ENCODE peak calls at places on chromosomes 3 and 15, in four cellular contexts. G is fibroblast of mammary gland; K is OCI-LY7; A is CD4-positive, alpha-beta T cell. W is an unnamed sample.

GRCh38 chr15:72382146-72382545 is 6.3 kb upstream of the HEXA start:
- DNase-seq in A (no peak), G (no peak), K (peak), W (no peak)

GRCh38 chr15:66760968-66761722 is 59.1 kb downstream of the SMAD6 start:
- DNase-seq in K (no peak), A (no peak), G (no peak), W (no peak)

GRCh38 chr3:155805802-155806618 is at the start of gene C3orf33:
- DNase-seq in K (peak), A (peak), G (peak), W (peak)

GRCh38 chr3:123025642-123026521 is 1.7 kb downstream of the SEMA5B start:
- DNase-seq in K (no peak), A (no peak), G (no peak), W (no peak)

GRCh38 chr3:194134231-194134756 is 1.7 kb upstream of the HES1 start:
- DNase-seq in A (no peak), G (peak), K (peak), W (peak)

GRCh38 chr3:50600841-50601591 is 10.6 kb downstream of the CISH start:
- DNase-seq in A (peak), G (peak), K (no peak), W (peak)

GRCh38 chr3:98445949-98446406 is 17.0 kb upstream of the OR5K1 start:
- DNase-seq in A (no peak), K (no peak), G (no peak), W (no peak)

GRCh38 chr3:108180214-108180613 is 42.0 kb downstream of the IFT57 start:
- DNase-seq in K (no peak), A (no peak), G (peak), W (no peak)

GRCh38 chr3:138740057-138740456 is 94.7 kb downstream of the PIK3CB start:
- DNase-seq in K (no peak), A (no peak), G (no peak), W (no peak)

GRCh38 chr15:93040288-93041158 is 48.5 kb downstream of the RGMA start:
- DNase-seq in G (no peak), K (no peak), A (no peak), W (no peak)

GRCh38 chr3:9397911-9398714 is 698 bp downstream of the SETD5 start:
- DNase-seq in K (peak), A (peak), G (peak), W (peak)

GRCh38 chr3:172181936-172182708 is 142.7 kb downstream of the FNDC3B start:
- DNase-seq in A (no peak), G (peak), K (no peak), W (peak)

GRCh38 chr3:107985496-107985895 is 105.3 kb downstream of the CD47 start:
- DNase-seq in K (no peak), G (no peak), A (no peak), W (peak)

GRCh38 chr3:47984089-47984759 is 32.0 kb downstream of the MAP4 start:
- DNase-seq in K (no peak), G (peak), A (no peak), W (no peak)

GRCh38 chr3:181252626-181253025 is 263.1 kb upstream of the DNAJC19 start:
- DNase-seq in K (no peak), G (no peak), A (no peak), W (no peak)

GRCh38 chr3:159828542-159828943 is 160.1 kb upstream of the IL12A start:
- DNase-seq in K (peak), G (peak), A (no peak), W (no peak)

GRCh38 chr15:101625169-101625568 is 27.0 kb downstream of the TM2D3 start:
- DNase-seq in A (no peak), K (no peak), G (no peak), W (no peak)

GRCh38 chr3:52256622-52257021 is 11.1 kb downstream of the PPM1M start:
- DNase-seq in A (no peak), K (no peak), G (no peak), W (no peak)

GRCh38 chr15:20665653-20666052 is 124.1 kb upstream of the GOLGA6L6 start:
- DNase-seq in G (no peak), A (no peak), K (no peak), W (no peak)

GRCh38 chr15:89874926-89875564 is 18.7 kb downstream of the AP3S2 start:
- DNase-seq in K (peak), A (peak), G (peak), W (peak)

GRCh38 chr3:74845086-74845485 is 230.6 kb upstream of the CNTN3 start:
- DNase-seq in G (no peak), A (no peak), K (no peak), W (no peak)

GRCh38 chr15:89680282-89680873 is 1.2 kb upstream of the PLIN1 start:
- DNase-seq in K (no peak), A (no peak), G (peak), W (no peak)

GRCh38 chr3:41749988-41750387 is 211.9 kb downstream of the ULK4 start:
- DNase-seq in G (no peak), A (no peak), K (no peak), W (no peak)

GRCh38 chr3:78855190-78855589 is 912.6 kb downstream of the ROBO1 start:
- DNase-seq in K (no peak), A (no peak), G (no peak), W (no peak)

GRCh38 chr15:101357885-101358284 is 62.8 kb upstream of the SNRPA1 start:
- DNase-seq in G (no peak), K (no peak), A (no peak), W (no peak)

GRCh38 chr3:73279-73678 is 123.3 kb upstream of the CHL1 start:
- DNase-seq in K (no peak), G (no peak), A (no peak), W (no peak)

GRCh38 chr3:49238274-49239127 is 38.5 kb downstream of the C3orf62 start:
- DNase-seq in G (peak), A (no peak), K (peak), W (no peak)

GRCh38 chr3:143644370-143645089 is 203.7 kb downstream of the SLC9A9 start:
- DNase-seq in G (peak), A (no peak), K (peak), W (peak)

GRCh38 chr3:58620446-58620845 is 43.3 kb upstream of the FAM107A start:
- DNase-seq in A (no peak), G (no peak), K (no peak), W (no peak)

GRCh38 chr3:143081844-143082778 is 37.5 kb upstream of the CHST2 start:
- DNase-seq in K (peak), A (no peak), G (no peak), W (peak)

GRCh38 chr3:29644956-29645661 is 364.2 kb downstream of the RBMS3 start:
- DNase-seq in A (no peak), K (no peak), G (peak), W (no peak)

GRCh38 chr3:39315420-39315819 is 14.1 kb upstream of the CCR8 start:
- DNase-seq in A (no peak), G (peak), K (no peak), W (no peak)

GRCh38 chr3:181581651-181582050 is 130.1 kb upstream of the SOX2 start:
- DNase-seq in A (no peak), G (peak), K (no peak), W (no peak)

GRCh38 chr15:58065445-58066041 is at the start of gene ALDH1A2:
- DNase-seq in A (no peak), K (no peak), G (no peak), W (peak)

GRCh38 chr3:76502076-76502475 is 537.8 kb upstream of the ROBO2 start:
- DNase-seq in K (no peak), A (no peak), G (no peak), W (no peak)

DNA sequence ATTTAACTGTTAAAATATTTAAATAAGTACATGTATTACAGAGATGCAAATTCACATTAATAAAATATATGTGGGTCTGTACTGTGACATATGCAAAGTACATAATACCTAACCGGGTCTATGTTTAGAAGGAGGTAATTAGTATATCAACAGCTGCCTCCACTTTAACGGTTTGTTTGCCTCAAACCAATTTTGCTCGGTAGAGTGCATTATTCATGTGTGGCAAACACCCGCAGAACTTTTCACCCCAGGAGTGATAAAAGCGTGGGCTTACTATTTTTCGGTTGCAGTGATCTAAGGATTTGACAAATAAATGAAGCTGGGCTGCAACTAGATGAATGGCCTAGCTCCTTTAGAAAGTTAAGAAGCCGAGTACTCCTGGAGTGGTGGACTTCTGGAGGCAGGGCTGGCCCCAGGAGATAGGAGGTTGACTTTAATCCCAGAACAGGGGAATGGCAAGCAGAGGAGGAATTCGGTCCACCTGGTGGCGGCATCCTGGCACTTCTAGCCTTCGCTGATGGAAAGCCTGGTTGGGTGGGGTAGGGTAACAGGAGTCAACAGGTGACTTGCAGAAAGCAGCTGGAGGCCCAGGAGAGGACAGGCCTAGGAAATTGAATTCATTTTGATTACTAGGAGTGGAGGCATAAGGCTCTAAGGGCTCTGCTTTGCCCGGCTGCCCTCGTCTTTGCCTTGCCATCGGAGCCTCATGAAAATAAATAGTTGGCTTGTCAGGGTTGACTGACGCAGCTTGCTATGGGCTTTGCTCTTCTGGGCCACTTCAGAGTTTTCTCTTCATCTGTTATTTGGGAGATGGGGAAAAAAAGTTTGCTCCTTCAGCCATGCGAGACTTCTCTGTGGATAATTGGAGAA is 2.4 kb downstream of the SLCO3A1 start:
- DNase-seq in K (peak), A (no peak), G (peak), W (peak)
- TF ChIP-seq CTCF in K (peak), A (no peak), G (peak), W (no peak)

DNA sequence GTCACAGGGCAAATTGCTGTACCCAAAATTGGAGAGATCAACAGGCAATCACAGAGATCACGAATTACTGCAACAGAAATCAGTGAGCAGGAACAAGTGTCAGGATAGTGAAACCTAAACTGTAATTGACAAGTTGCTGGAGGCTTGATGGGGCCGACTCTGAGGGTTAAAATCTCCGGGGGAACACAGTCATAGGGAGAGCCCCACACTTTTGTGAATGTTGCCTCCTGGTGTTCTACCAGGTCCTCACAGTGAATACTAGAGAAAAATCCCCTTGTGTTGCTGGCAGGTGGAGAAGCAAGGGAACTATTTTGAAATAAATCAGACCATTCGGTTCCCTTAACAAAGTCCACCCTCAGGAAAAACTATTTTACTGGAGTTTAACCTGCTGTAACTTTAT is 697.5 kb upstream of the CBLB start:
- DNase-seq in K (no peak), A (no peak), G (no peak), W (peak)
- TF ChIP-seq CTCF in K (no peak), A (no peak), G (peak), W (no peak)

GRCh38 chr3:134136604-134137003 is 106.9 kb upstream of the SLCO2A1 start:
- DNase-seq in G (no peak), K (no peak), A (no peak), W (no peak)
- TF ChIP-seq CTCF in G (no peak), K (no peak), A (no peak), W (no peak)

GRCh38 chr3:150830094-150830681 is 67.2 kb upstream of the SIAH2 start:
- DNase-seq in K (peak), G (no peak), A (no peak), W (peak)
- TF ChIP-seq CTCF in K (peak), G (peak), A (no peak), W (peak)

GRCh38 chr3:31244929-31245817 is 287.6 kb upstream of the STT3B start:
- DNase-seq in K (no peak), G (no peak), A (no peak), W (no peak)
- TF ChIP-seq CTCF in K (no peak), G (no peak), A (no peak), W (no peak)

GRCh38 chr15:79209116-79209515 is 73.4 kb upstream of the ANKRD34C start:
- DNase-seq in K (no peak), A (no peak), G (no peak), W (no peak)

GRCh38 chr15:79213650-79214049 is 68.9 kb upstream of the ANKRD34C start:
- DNase-seq in K (no peak), A (no peak), G (no peak), W (no peak)

GRCh38 chr15:79208179-79208578 is 74.3 kb upstream of the ANKRD34C start:
- DNase-seq in K (peak), G (no peak), A (no peak), W (no peak)

GRCh38 chr15:79209690-79210089 is 72.8 kb upstream of the ANKRD34C start:
- DNase-seq in K (no peak), A (no peak), G (no peak), W (no peak)

DNA sequence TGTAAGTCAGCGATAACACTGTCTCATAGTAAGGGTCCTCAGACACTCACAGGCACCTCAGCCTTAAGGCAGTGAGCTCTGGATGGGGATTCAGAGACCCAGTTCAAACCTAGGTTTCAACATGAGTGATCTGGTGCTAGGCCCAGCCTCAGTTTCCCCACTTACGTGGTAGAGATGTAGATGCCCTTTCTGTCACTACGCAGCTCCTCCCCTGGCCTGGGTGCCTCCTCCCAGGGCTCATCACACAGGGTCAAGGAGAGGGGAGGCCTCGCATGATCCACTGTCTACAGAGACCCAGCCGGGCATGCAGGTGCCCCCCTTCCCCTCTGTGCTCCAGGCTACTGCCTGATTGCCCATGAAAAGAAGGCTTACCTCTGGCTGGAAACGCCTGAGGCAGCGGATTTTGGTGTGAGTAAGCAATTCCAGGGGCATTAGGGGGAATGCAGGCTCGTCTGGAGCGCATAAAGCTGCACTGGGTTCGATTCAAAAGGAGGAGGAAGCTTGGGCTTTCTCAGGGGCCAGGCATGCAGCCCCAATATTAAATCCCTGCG is 69.9 kb upstream of the ANKRD34C start:
- DNase-seq in K (no peak), A (no peak), G (no peak), W (no peak)
- TF ChIP-seq CTCF in K (no peak), A (no peak), G (no peak), W (no peak)